ENCODE peak calls at places on chromosomes 4 and X, in five cellular contexts. S is upper lobe of left lung; L is CD8-positive, alpha-beta memory T cell; E is CD8-positive, alpha-beta T cell; A is CD4-positive, alpha-beta memory T cell. X is an unnamed sample. For H3K9me3, the result is how much of the 10 kb centered on the place peaks cover.

GRCh38 chrX:75746891-75747639 is 38.0 kb downstream of the MAGEE2 start:
- DNase-seq in S (peak), L (peak), E (peak), A (peak), X (peak)

GRCh38 chr4:176340871-176341685 is 21.3 kb downstream of the SPCS3 start:
- DNase-seq in L (peak), E (no peak), S (no peak), A (peak), X (no peak)

GRCh38 chr4:1060121-1060520 is 48.7 kb downstream of the FGFRL1 start:
- DNase-seq in L (no peak), A (no peak), S (no peak), E (no peak), X (no peak)

GRCh38 chrX:125150231-125150630 is 169.4 kb upstream of the TEX13C start:
- DNase-seq in E (no peak), L (no peak), S (no peak), A (no peak), X (no peak)

GRCh38 chrX:149937881-149938426 is 337 bp downstream of the EOLA2 start:
- DNase-seq in L (peak), A (no peak), E (peak), S (peak), X (peak)

GRCh38 chr4:182556576-182556975 is 313.4 kb downstream of the TENM3 start:
- DNase-seq in E (no peak), L (no peak), S (no peak), A (no peak), X (no peak)

GRCh38 chr4:1058198-1058996 is 47.0 kb downstream of the FGFRL1 start:
- DNase-seq in L (no peak), S (peak), A (no peak), E (no peak), X (no peak)

GRCh38 chr4:81426770-81427604 is 44.7 kb downstream of the RASGEF1B start:
- DNase-seq in E (no peak), S (no peak), L (no peak), A (no peak), X (no peak)

GRCh38 chrX:17187301-17187836 is 187.6 kb upstream of the NHS start:
- DNase-seq in E (no peak), L (no peak), S (no peak), A (no peak), X (no peak)

GRCh38 chr4:144648042-144648441 is 2.1 kb downstream of the HHIP start:
- DNase-seq in A (no peak), S (no peak), E (no peak), L (no peak), X (no peak)

GRCh38 chr4:87041142-87041541 is 106.3 kb downstream of the AFF1 start:
- DNase-seq in L (no peak), A (no peak), S (no peak), E (no peak), X (no peak)

GRCh38 chrX:54044877-54045328 is 630 bp upstream of the PHF8 start:
- DNase-seq in E (no peak), L (no peak), A (no peak), S (no peak), X (no peak)

GRCh38 chrX:151763711-151764110 is 29.2 kb downstream of the CNGA2 start:
- DNase-seq in A (no peak), S (peak), L (no peak), E (no peak), X (no peak)

GRCh38 chrX:149829751-149830191 is 48.0 kb downstream of the MAGEA9 start:
- DNase-seq in A (peak), L (peak), E (peak), S (no peak), X (peak)

DNA sequence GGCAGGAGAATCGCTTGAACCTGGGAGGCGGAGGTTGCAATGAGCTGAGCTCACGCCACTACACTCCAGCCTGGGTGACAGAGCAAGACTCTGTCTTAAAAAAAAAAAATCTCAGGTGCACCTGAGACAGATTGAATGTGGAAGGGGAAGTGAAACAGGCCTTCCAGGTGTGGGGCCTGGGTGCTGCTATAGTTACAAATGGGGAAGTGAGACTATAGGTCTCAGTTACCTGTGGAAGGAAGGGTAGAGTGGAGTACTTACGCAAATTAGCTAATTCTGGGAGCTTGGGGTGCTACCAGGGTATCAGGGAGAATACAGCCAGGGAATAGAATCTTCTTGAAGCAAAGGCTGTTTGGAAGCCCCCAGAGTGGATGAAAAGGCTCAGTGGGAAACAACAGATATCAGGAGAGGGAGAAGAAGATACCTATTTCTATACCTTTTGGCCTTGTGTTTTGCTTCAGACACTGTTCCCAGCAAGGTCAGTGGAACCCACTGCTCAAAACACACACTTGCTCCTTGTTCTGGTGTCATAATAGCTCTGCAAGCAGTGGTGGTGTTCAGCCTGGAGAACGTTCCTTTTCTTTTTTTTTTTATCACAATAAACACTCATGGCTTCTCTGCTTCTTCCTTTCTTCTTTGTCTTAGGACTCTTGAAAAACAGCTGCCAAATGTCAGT is 7.0 kb downstream of the CD38 start:
- DNase-seq in E (no peak), S (no peak), L (no peak), A (no peak), X (no peak)
- H3K9me3 ChIP-seq in E (under half), S (under half), L (under half), A (under half), X (under half)

GRCh38 chrX:1555370-1555769 is 18.4 kb upstream of the P2RY8 start:
- DNase-seq in S (no peak), L (no peak), A (no peak), E (no peak), X (no peak)

GRCh38 chrX:1546601-1547275 is 9.8 kb upstream of the P2RY8 start:
- DNase-seq in A (no peak), L (no peak), E (no peak), S (no peak), X (no peak)

GRCh38 chrX:1554469-1555210 is 17.7 kb upstream of the P2RY8 start:
- DNase-seq in A (peak), S (no peak), L (peak), E (peak), X (no peak)

DNA sequence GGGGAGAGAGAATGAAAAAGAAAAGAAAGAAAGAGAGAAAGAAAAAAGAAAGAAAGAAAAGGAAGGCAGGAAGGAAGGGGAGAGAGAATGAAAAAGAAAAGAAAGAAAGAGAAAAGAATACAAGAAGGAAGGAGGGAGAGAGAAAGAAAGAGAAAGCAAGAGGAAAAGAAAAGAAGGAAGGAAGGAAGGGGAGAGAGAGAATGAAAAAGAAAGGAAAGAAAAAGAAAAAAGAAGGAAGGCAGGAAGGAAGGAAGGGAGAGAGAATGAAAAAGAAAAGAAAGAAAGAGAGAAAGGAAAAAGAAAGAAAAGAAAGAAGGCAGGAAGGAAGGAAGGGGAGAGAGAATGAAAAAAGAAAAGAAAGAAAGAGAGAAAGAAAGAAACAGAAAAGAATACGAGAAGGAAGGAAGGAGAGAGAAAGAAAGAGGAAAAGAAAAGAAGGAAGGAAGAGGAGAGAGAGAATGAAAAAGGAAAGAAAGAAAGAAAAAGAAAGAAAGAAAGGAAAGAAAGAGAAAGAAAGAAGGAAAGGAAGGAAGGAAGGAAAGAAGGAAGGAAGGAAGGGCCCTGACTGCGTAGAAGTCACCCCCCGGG is 15.1 kb upstream of the P2RY8 start:
- DNase-seq in L (no peak), S (no peak), A (no peak), E (no peak), X (no peak)
- H3K9me3 ChIP-seq in L (under half), S (under half), A (under half), E (under half), X (under half)

DNA sequence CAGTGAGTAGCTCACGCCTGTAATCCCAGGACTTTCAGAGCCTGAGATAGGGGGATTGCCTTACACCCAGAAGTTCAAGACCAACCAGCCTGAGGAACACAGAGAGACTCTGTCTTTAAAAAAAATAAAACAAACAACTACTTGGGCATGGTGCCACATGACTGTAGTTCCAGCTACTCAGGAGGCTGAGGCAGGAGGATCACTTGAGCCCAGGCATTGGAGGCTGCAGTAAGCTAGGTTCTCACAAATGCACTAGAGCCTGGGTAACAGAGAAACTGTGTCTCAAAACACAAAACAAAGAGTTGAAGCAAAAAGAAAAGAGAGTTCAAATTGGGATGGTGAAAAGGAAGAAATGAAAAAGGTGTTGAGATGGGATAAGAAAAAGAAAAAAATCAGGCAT is 10.8 kb downstream of the CAMK2D start:
- DNase-seq in E (no peak), L (no peak), A (no peak), S (no peak), X (no peak)
- H3K9me3 ChIP-seq in E (under half), L (under half), A (under half), S (under half), X (under half)

DNA sequence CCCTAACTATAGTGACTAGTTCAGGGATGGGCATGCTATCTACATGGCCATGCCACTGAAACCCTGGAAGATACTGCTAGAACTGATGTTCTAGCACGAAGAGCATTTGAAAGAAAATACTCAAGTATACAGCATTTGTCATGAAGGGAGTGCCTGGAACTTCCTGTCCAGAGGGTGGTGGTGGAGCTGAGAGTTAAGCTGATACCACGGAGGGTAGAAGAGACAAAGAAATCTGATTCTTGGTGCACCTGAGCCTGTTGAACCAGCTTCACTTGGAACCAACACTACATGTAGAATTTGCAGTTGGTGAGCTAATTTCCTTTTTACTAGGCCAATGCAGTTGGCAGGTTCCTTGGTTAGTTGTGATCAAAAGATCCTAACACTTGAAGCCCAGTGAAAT is 116.4 kb downstream of the CCNG2 start:
- DNase-seq in A (no peak), L (no peak), E (no peak), S (no peak), X (no peak)
- H3K9me3 ChIP-seq in A (under half), L (under half), E (under half), S (under half), X (under half)

DNA sequence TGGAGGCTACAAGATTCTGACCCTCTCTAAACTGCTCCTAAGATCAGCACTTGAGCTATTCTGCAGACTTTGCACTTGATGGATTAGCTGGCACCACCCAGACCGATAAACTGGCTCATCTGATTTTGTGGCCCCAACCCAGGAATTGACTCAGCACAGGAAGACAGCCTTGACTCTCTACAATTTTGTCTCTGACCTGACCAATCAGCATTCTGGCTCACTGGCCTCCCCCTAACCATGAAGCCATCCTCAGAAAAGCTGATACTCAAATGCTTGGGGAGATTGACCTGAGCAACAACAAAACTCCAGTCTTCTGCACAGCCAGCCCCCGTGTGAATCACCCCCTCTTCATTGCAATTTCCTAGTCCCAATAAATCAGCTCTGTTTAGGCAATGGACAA is 195.4 kb upstream of the PPP1R2C start:
- DNase-seq in E (no peak), A (no peak), S (no peak), L (no peak), X (no peak)
- H3K9me3 ChIP-seq in E (under half), A (under half), S (under half), L (under half), X (under half)

DNA sequence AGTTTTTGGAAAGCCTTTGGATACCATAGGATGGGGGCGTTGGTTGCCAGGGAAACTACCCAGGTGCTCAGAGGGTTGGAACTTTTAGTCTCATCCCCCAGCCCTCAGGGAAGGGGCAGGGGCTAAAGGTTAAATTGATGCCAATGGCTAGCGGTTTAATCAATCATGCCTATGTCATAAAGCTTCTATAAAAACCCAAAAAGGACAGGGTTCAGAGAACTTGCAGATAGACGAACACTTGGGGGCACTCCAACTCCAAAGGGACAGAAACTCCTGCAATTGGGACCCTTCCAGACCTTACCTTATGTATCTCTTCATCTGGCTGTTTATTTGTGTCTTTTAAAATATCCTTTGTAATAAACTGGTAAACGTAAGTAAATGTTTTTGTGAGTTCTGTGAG is 30.0 kb upstream of the GPR173 start:
- DNase-seq in L (no peak), S (no peak), A (no peak), E (no peak), X (no peak)
- H3K9me3 ChIP-seq in L (under half), S (under half), A (under half), E (under half), X (under half)

X was measured in T-helper 17 cell.